ENCODE peak calls at places on chromosomes 3 and 15, in seven cellular contexts. N, F, J, X, L, D and G are unnamed samples.

GRCh38 chr15:51181905-51182304 is 87.2 kb upstream of the TNFAIP8L3 start:
- DNase-seq in N (no peak), F (no peak), J (no peak), X (no peak), L (no peak), D (no peak), G (no peak)

GRCh38 chr3:133674290-133674912 is 12.7 kb upstream of the TOPBP1 start:
- DNase-seq in N (no peak), F (peak; percentile 56), J (no peak), X (no peak), L (no peak), D (no peak), G (no peak)

GRCh38 chr3:9602620-9603019 is 46.7 kb upstream of the MTMR14 start:
- DNase-seq in N (no peak), F (no peak), J (no peak), X (no peak), L (no peak), D (no peak), G (no peak)

GRCh38 chr15:67967871-67968423 is 86.2 kb upstream of the PIAS1 start:
- DNase-seq in N (peak; percentile 51), F (peak; percentile 90), J (peak; percentile 87), X (peak; percentile 49), L (no peak), D (peak; percentile 77), G (peak; percentile 64)

GRCh38 chr3:44111482-44111881 is 130.2 kb upstream of the TOPAZ1 start:
- DNase-seq in N (no peak), F (no peak), J (no peak), X (no peak), L (no peak), D (no peak), G (no peak)

GRCh38 chr3:131178710-131179375 is 152.2 kb downstream of the NEK11 start:
- DNase-seq in N (no peak), F (no peak), J (no peak), X (no peak), L (no peak), D (no peak), G (no peak)

GRCh38 chr3:133742351-133743091 is 3.7 kb upstream of the TF start:
- DNase-seq in N (no peak), F (no peak), J (no peak), X (no peak), L (no peak), D (no peak), G (no peak)

GRCh38 chr15:99407716-99408115 is 156.4 kb downstream of the LRRC28 start:
- DNase-seq in N (no peak), F (no peak), J (no peak), X (no peak), L (no peak), D (no peak), G (peak; percentile 28)

GRCh38 chr3:81352867-81353266 is 408.6 kb downstream of the GBE1 start:
- DNase-seq in N (no peak), F (peak; percentile 38), J (peak; percentile 23), X (peak; percentile 64), L (no peak), D (peak; percentile 58), G (no peak)

GRCh38 chr3:139128803-139129202 is 84.1 kb upstream of the PRR23C start:
- DNase-seq in N (no peak), F (no peak), J (no peak), X (no peak), L (no peak), D (no peak), G (no peak)

GRCh38 chr15:100224206-100225185 is 117.3 kb downstream of the ADAMTS17 start:
- DNase-seq in N (no peak), F (no peak), J (no peak), X (no peak), L (no peak), D (no peak), G (no peak)